ENCODE peak calls at places on chromosomes 1 and 21, in eight cellular contexts. K is amniotic stem cell; L is activated CD4-positive, alpha-beta T cell treated with anti-CD3 and anti-CD28 coated beads for 1 hour; E is astrocyte of the spinal cord; Z is endothelial cell; B is kidney tubule cell; T is A172; A is posterior cingulate gyrus. J is an unnamed sample.
A peak's percentile ranks its signal among the peaks of the same experiment; 100 is the strongest.

GRCh38 chr1:235657269-235657668 is 7.7 kb upstream of the GNG4 start:
- DNase-seq in B (no peak), A (no peak), E (no peak), L (no peak), T (no peak), Z (no peak), K (no peak), J (no peak)

GRCh38 chr21:41712201-41712600 is 54.7 kb downstream of the RIPK4 start:
- DNase-seq in A (no peak), E (no peak), Z (no peak), K (no peak), T (no peak), B (no peak), L (no peak), J (no peak)

GRCh38 chr1:208177656-208178055 is 66.5 kb downstream of the PLXNA2 start:
- DNase-seq in T (peak; percentile 35), K (no peak), A (no peak), Z (no peak), L (no peak), B (peak; percentile 46), E (no peak), J (no peak)

GRCh38 chr1:234602334-234603220 is 7.4 kb downstream of the IRF2BP2 start:
- DNase-seq in B (peak; percentile 97), K (peak; percentile 88), L (no peak), Z (no peak), T (peak; percentile 96), E (peak; percentile 96), A (no peak), J (no peak)

GRCh38 chr1:165598676-165599059 is 32.4 kb upstream of the MGST3 start:
- DNase-seq in T (no peak), K (no peak), A (no peak), L (no peak), B (peak; percentile 21), Z (no peak), E (no peak), J (no peak)

GRCh38 chr1:77544845-77545244 is 137.6 kb downstream of the ZZZ3 start:
- DNase-seq in T (no peak), E (peak; percentile 42), B (no peak), L (no peak), K (no peak), Z (no peak), A (no peak), J (no peak)

GRCh38 chr1:224727851-224728250 is 111.7 kb downstream of the CNIH3 start:
- DNase-seq in L (no peak), T (peak; percentile 30), A (no peak), B (no peak), K (no peak), Z (no peak), E (no peak), J (no peak)

GRCh38 chr1:9151326-9151860 is 22.5 kb upstream of the GPR157 start:
- DNase-seq in K (no peak), T (no peak), E (peak; percentile 37), L (no peak), B (no peak), Z (no peak), A (no peak), J (no peak)

GRCh38 chr1:210570116-210570515 is 241.4 kb downstream of the HHAT start:
- DNase-seq in L (no peak), B (no peak), A (no peak), E (no peak), T (no peak), Z (no peak), K (no peak), J (no peak)

GRCh38 chr1:7856345-7856744 is 3.5 kb upstream of the UTS2 start:
- DNase-seq in L (no peak), B (no peak), K (no peak), Z (no peak), T (no peak), E (no peak), A (no peak), J (no peak)

GRCh38 chr1:202323731-202324130 is 18.0 kb downstream of the UBE2T start:
- DNase-seq in K (no peak), L (no peak), B (no peak), Z (no peak), T (no peak), E (no peak), A (no peak), J (no peak)

GRCh38 chr1:202343652-202344349 is 2.1 kb upstream of the UBE2T start:
- DNase-seq in E (peak; percentile 48), Z (no peak), B (peak; percentile 56), A (no peak), L (no peak), K (peak; percentile 50), T (peak; percentile 49), J (no peak)

GRCh38 chr1:168408531-168409242 is 128.0 kb downstream of the TBX19 start:
- DNase-seq in A (no peak), Z (no peak), K (no peak), L (peak; percentile 54), B (peak; percentile 86), T (peak; percentile 89), E (peak; percentile 53), J (peak; percentile 15)

GRCh38 chr21:38743772-38744529 is 61.8 kb upstream of the ETS2 start:
- DNase-seq in Z (no peak), B (no peak), A (no peak), L (no peak), T (no peak), E (no peak), K (no peak), J (no peak)

GRCh38 chr1:29912413-29912812 is 676.1 kb downstream of the PTPRU start:
- DNase-seq in A (no peak), T (no peak), Z (no peak), K (no peak), B (peak; percentile 57), L (no peak), E (peak; percentile 28), J (peak; percentile 7)

GRCh38 chr1:91502138-91502881 is 1.7 kb downstream of the CDC7 start:
- DNase-seq in B (no peak), A (no peak), K (no peak), E (no peak), T (no peak), Z (no peak), L (no peak), J (no peak)

GRCh38 chr1:228430243-228430642 is 13.6 kb upstream of the TRIM17 start:
- DNase-seq in E (no peak), L (no peak), B (no peak), A (no peak), T (no peak), Z (no peak), K (no peak), J (no peak)

GRCh38 chr1:223394706-223395105 is 1.5 kb downstream of the CCDC185 start:
- DNase-seq in K (no peak), B (no peak), Z (no peak), T (no peak), A (no peak), L (no peak), E (no peak), J (no peak)

GRCh38 chr21:14581902-14582457 is 35.9 kb upstream of the SAMSN1 start:
- DNase-seq in L (no peak), A (no peak), T (no peak), E (no peak), Z (no peak), K (no peak), B (no peak), J (no peak)

GRCh38 chr1:21304488-21304887 is 14.2 kb upstream of the ECE1 start:
- DNase-seq in L (no peak), Z (no peak), T (no peak), E (no peak), B (no peak), A (no peak), K (no peak), J (no peak)

GRCh38 chr21:39062196-39062900 is 120.9 kb downstream of the PSMG1 start:
- DNase-seq in L (no peak), Z (no peak), K (no peak), E (no peak), B (peak; percentile 29), A (no peak), T (no peak), J (no peak)

GRCh38 chr1:38000529-38001453 is 4.5 kb downstream of the FHL3 start:
- DNase-seq in K (peak; percentile 38), Z (peak; percentile 51), L (no peak), A (no peak), B (peak; percentile 62), E (peak; percentile 92), T (peak; percentile 83), J (no peak)

GRCh38 chr21:31456201-31456600 is 112.1 kb upstream of the TIAM1 start:
- DNase-seq in L (no peak), B (no peak), K (no peak), T (no peak), A (no peak), E (no peak), Z (no peak), J (no peak)

GRCh38 chr1:230712470-230712942 is 1.4 kb downstream of the AGT start:
- DNase-seq in T (no peak), L (no peak), Z (no peak), B (no peak), A (no peak), K (no peak), E (no peak), J (no peak)

GRCh38 chr1:100145116-100145515 is 12.2 kb downstream of the TRMT13 start:
- DNase-seq in Z (no peak), T (no peak), K (no peak), E (no peak), B (no peak), L (no peak), A (no peak), J (no peak)

GRCh38 chr21:17679002-17679600 is 66.4 kb upstream of the BTG3 start:
- DNase-seq in Z (no peak), A (no peak), T (peak; percentile 78), B (peak; percentile 66), L (no peak), K (peak; percentile 32), E (peak; percentile 75), J (no peak)

GRCh38 chr1:192513697-192514096 is 61.9 kb upstream of the RGS1 start:
- DNase-seq in B (no peak), A (no peak), L (no peak), E (no peak), Z (peak; percentile 15), T (no peak), K (no peak), J (peak; percentile 42)

GRCh38 chr21:45993210-45994085 is 11.9 kb downstream of the COL6A1 start:
- DNase-seq in K (no peak), L (peak; percentile 3), Z (peak; percentile 3), T (no peak), E (no peak), B (no peak), A (no peak), J (no peak)

GRCh38 chr1:94658221-94658620 is 116.7 kb upstream of the F3 start:
- DNase-seq in B (peak; percentile 7), A (no peak), E (peak; percentile 71), Z (no peak), K (no peak), T (peak; percentile 58), L (no peak), J (no peak)

GRCh38 chr1:176058686-176059085 is 148.4 kb downstream of the COP1 start:
- DNase-seq in L (no peak), A (no peak), Z (no peak), T (no peak), K (no peak), E (no peak), B (no peak), J (no peak)

GRCh38 chr1:91282695-91283420 is 121.8 kb downstream of the HFM1 start:
- DNase-seq in A (no peak), L (no peak), K (peak; percentile 12), B (peak; percentile 68), E (peak; percentile 77), T (peak; percentile 49), Z (peak; percentile 68), J (peak; percentile 55)

GRCh38 chr1:46302091-46303037 is 1.1 kb downstream of the LRRC41 start:
- DNase-seq in Z (peak; percentile 68), B (peak; percentile 61), K (no peak), T (no peak), A (peak; percentile 26), E (peak; percentile 39), L (peak; percentile 37), J (peak; percentile 53)

GRCh38 chr1:59044535-59045121 is 252.3 kb upstream of the FGGY start:
- DNase-seq in K (no peak), L (no peak), E (no peak), B (no peak), A (no peak), T (no peak), Z (no peak), J (no peak)

GRCh38 chr1:185966487-185966886 is 232.3 kb downstream of the HMCN1 start:
- DNase-seq in L (no peak), E (peak; percentile 41), A (no peak), Z (no peak), B (no peak), K (no peak), T (no peak), J (no peak)

J was measured in DND-41.